ENCODE peak calls at places on chromosomes 5 and 9, in nine cellular contexts. L is RWPE1, P is GM13977, H is cardiac fibroblast, N is astrocyte, R is GM12865, J is WTC11, I is upper lobe of left lung, C is endodermal cell. S is an unnamed sample.

GRCh38 chr9:93354451-93354850 is 97.0 kb upstream of the FAM120A start:
- DNase-seq in N (peak; percentile 10), P (no peak), H (peak; percentile 18), J (no peak), R (no peak), L (peak; percentile 34), I (no peak), C (no peak), S (no peak)

GRCh38 chr5:94830520-94830919 is 212.1 kb downstream of the SLF1 start:
- DNase-seq in C (no peak), R (peak; percentile 14), J (no peak), H (peak; percentile 55), N (no peak), P (peak; percentile 17), I (no peak), L (no peak), S (no peak)

GRCh38 chr5:1890296-1890695 is 7.6 kb upstream of the IRX4 start:
- DNase-seq in R (no peak), J (no peak), N (no peak), I (no peak), P (no peak), C (no peak), H (no peak), L (no peak), S (no peak)

GRCh38 chr5:106374956-106375355 is 1295.8 kb downstream of the EFNA5 start:
- DNase-seq in R (no peak), H (peak; percentile 8), C (no peak), P (no peak), L (no peak), I (no peak), N (no peak), J (no peak), S (no peak)

GRCh38 chr5:59037041-59037440 is 454.2 kb downstream of the RAB3C start:
- DNase-seq in I (no peak), R (no peak), P (no peak), J (no peak), N (no peak), L (no peak), H (peak; percentile 19), C (no peak), S (no peak)

GRCh38 chr9:105026451-105026850 is 98.5 kb upstream of the ABCA1 start:
- DNase-seq in P (no peak), L (no peak), N (peak; percentile 73), J (no peak), H (peak; percentile 84), I (no peak), R (no peak), C (no peak), S (no peak)

GRCh38 chr9:93648181-93648580 is 71.8 kb downstream of the PHF2 start:
- DNase-seq in P (no peak), J (no peak), H (no peak), N (no peak), I (no peak), L (no peak), R (no peak), C (no peak), S (no peak)

GRCh38 chr5:132775439-132776076 is 1.5 kb downstream of the SEPTIN8 start:
- DNase-seq in C (no peak), H (peak; percentile 14), L (no peak), N (peak; percentile 35), R (no peak), J (no peak), I (no peak), P (no peak), S (no peak)

GRCh38 chr9:79489241-79490000 is 82.3 kb upstream of the TLE4 start:
- DNase-seq in L (peak; percentile 35), H (peak; percentile 82), N (peak; percentile 83), R (no peak), C (no peak), I (no peak), P (no peak), J (no peak), S (no peak)

GRCh38 chr5:156435101-156435500 is 108.1 kb downstream of the SGCD start:
- DNase-seq in H (no peak), J (no peak), C (no peak), N (no peak), P (no peak), I (no peak), L (no peak), R (no peak), S (no peak)

GRCh38 chr9:72424131-72424530 is 59.1 kb upstream of the ZFAND5 start:
- DNase-seq in N (no peak), J (no peak), R (no peak), L (no peak), C (no peak), H (no peak), I (no peak), P (no peak), S (no peak)

GRCh38 chr5:76337949-76338589 is 65.0 kb upstream of the IQGAP2 start:
- DNase-seq in N (peak; percentile 70), H (peak; percentile 35), L (peak; percentile 92), I (no peak), R (peak; percentile 48), P (peak; percentile 63), C (peak; percentile 94), J (peak; percentile 67), S (peak; percentile 63)

GRCh38 chr5:73625905-73626811 is at the start of gene ARHGEF28:
- DNase-seq in I (peak; percentile 95), N (peak; percentile 40), L (peak; percentile 93), P (peak; percentile 61), C (peak; percentile 83), J (peak; percentile 59), R (peak; percentile 73), H (peak; percentile 59), S (peak; percentile 45)
- TF ChIP-seq CTCF in I (no peak), N (no peak), L (no peak), P (no peak), C (no peak), J (no peak), R (no peak), H (no peak), S (no peak)

GRCh38 chr5:8012131-8012977 is 143.4 kb downstream of the MTRR start:
- DNase-seq in R (peak; percentile 20), I (no peak), H (no peak), P (no peak), J (peak; percentile 69), C (peak; percentile 65), L (no peak), N (no peak), S (no peak)
- TF ChIP-seq CTCF in R (peak; percentile 13), I (no peak), H (no peak), P (no peak), J (no peak), C (peak; percentile 39), L (no peak), N (no peak), S (no peak)

DNA sequence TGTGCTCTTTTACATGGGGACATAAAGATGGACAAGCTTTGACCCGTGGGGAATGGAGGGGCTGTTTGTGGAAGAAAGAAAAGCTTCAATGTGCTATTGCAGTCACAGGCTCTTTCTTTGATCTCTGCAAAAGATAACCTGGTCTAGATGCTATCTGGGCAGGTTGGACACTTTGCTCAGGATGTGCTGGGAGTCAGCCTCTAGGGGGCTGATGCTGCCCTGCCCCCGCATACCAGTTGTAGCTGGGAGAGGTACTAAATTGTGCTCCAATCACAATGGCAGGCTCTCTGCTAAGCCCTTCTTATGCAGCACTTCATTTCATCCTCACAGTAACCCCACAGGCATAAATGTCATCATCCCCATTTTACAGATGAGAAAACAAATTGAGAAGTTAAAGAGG is 67.2 kb downstream of the PSD2 start:
- DNase-seq in H (no peak), L (peak; percentile 27), I (no peak), P (no peak), R (no peak), J (no peak), C (no peak), N (no peak), S (no peak)
- TF ChIP-seq CTCF in H (no peak), L (no peak), I (no peak), P (peak; percentile 7), R (no peak), J (no peak), C (peak; percentile 66), N (peak; percentile 9), S (no peak)

GRCh38 chr5:124180523-124181461 is 565.6 kb downstream of the ZNF608 start:
- DNase-seq in R (no peak), P (no peak), H (no peak), I (no peak), C (no peak), L (no peak), J (no peak), N (peak; percentile 74), S (no peak)

GRCh38 chr5:124179788-124180187 is 566.7 kb downstream of the ZNF608 start:
- DNase-seq in R (no peak), C (no peak), L (no peak), P (no peak), H (no peak), N (no peak), J (no peak), I (no peak), S (no peak)

GRCh38 chr5:124176692-124177091 is 569.7 kb downstream of the ZNF608 start:
- DNase-seq in N (no peak), I (no peak), L (no peak), P (no peak), J (no peak), C (peak; percentile 36), H (peak; percentile 20), R (no peak), S (no peak)

GRCh38 chr5:124178050-124178449 is 568.4 kb downstream of the ZNF608 start:
- DNase-seq in R (no peak), J (no peak), L (no peak), C (no peak), P (no peak), I (no peak), N (no peak), H (no peak), S (no peak)

DNA sequence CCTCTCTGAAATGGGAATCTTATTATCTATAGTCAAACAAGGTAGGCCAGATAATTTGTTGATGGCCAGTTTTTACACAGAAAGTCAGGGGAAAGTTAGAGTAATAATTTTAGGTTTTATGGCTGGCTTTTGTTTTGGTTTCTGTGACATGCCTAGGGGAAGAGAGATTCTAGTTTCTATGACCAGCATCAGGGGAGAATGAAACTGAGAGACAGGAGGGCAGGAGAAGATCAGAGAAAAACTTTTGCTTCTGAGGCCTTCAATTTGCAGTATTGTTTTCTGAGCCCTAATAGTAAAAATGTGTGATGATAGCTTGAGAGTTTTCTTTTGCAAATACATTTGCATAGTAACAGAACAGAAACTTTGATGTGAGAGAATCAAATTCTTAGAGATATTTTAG is 564.3 kb downstream of the ZNF608 start:
- DNase-seq in C (no peak), J (no peak), L (no peak), I (no peak), N (no peak), P (no peak), H (no peak), R (peak; percentile 50), S (no peak)
- TF ChIP-seq CTCF in C (no peak), J (no peak), L (no peak), I (no peak), N (no peak), P (no peak), H (no peak), R (no peak), S (no peak)

DNA sequence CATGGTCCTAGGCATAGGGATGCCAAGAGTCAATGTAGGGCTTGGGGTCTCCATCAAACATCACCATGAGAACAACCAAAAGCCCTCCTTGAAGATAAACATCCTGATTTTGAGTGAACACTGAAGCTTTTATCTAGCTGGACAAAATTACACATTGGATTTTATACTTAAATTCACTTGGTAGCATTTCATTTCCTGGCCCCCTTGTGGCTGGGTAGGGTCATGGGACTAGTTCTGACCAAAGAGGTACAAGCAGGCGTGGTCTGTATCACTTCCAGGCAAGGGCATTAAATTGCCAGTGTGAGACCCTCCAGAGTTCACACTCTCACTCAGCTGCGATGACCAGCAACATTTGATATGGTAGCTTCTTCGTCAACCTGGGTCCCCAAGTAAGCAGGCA is 320.3 kb downstream of the ACTL7B start:
- DNase-seq in L (no peak), H (peak; percentile 51), I (no peak), J (peak; percentile 26), C (peak; percentile 66), P (peak; percentile 28), N (no peak), R (peak; percentile 41), S (no peak)
- TF ChIP-seq CTCF in L (no peak), H (peak; percentile 40), I (peak; percentile 16), J (peak; percentile 42), C (peak; percentile 79), P (peak; percentile 46), N (peak; percentile 37), R (peak; percentile 48), S (peak; percentile 64)